ENCODE peak calls at places on chromosomes 1 and 21, in nine cellular contexts. U is activated CD4-positive, alpha-beta memory T cell treated with anti-CD3 and anti-CD28 coated beads, Interleukin-2, amount 10 ng/mL, durations not matched to agents 7 days and 5 days; Q is H54; B is CD4-positive, alpha-beta memory T cell; X is T follicular helper cell; M is C1 segment of cervical spinal cord; W is NCI-H1436; E is HAP-1; R is NCI-H748 treated with DMSO at 0.1 percent for 48 hours. H is an unnamed sample.

GRCh38 chr1:70221241-70222077 is at the start of gene SRSF11:
- DNase-seq in W (peak), M (peak), X (peak), E (peak), U (peak), R (peak), B (peak), Q (peak), H (peak)

GRCh38 chr1:171290611-171291010 is 23.4 kb upstream of the FMO4 start:
- DNase-seq in W (no peak), E (no peak), Q (no peak), U (no peak), X (no peak), M (no peak), R (no peak), B (no peak), H (no peak)

GRCh38 chr1:113946112-113946511 is 17.0 kb downstream of the HIPK1 start:
- DNase-seq in R (no peak), X (no peak), Q (no peak), B (no peak), U (no peak), M (no peak), W (no peak), E (no peak), H (no peak)

GRCh38 chr1:167776151-167776550 is 54.4 kb downstream of the MPZL1 start:
- DNase-seq in Q (no peak), X (no peak), M (no peak), W (no peak), U (no peak), R (no peak), E (no peak), B (no peak), H (no peak)

GRCh38 chr1:240306673-240307072 is 215.0 kb downstream of the FMN2 start:
- DNase-seq in M (no peak), E (no peak), B (no peak), R (no peak), U (no peak), Q (no peak), X (no peak), W (no peak), H (no peak)

GRCh38 chr1:183570451-183570850 is 19.8 kb downstream of the NCF2 start:
- DNase-seq in R (no peak), B (no peak), W (no peak), U (no peak), E (no peak), X (no peak), Q (no peak), M (no peak), H (no peak)

GRCh38 chr1:12745992-12746323 is at the start of gene CFAP107:
- DNase-seq in M (no peak), X (no peak), R (no peak), Q (no peak), W (no peak), U (no peak), B (no peak), E (no peak), H (no peak)

GRCh38 chr21:42841156-42841915 is 38.0 kb downstream of the WDR4 start:
- DNase-seq in Q (no peak), M (no peak), R (no peak), W (no peak), E (no peak), B (no peak), X (no peak), U (no peak), H (no peak)

GRCh38 chr1:18950415-18951026 is 6.0 kb downstream of the IFFO2 start:
- DNase-seq in M (peak), W (no peak), U (peak), Q (no peak), E (peak), B (no peak), X (no peak), R (no peak), H (peak)

GRCh38 chr1:117268926-117269378 is 58.2 kb upstream of the VTCN1 start:
- DNase-seq in W (no peak), M (no peak), U (no peak), E (no peak), Q (no peak), X (no peak), R (no peak), B (no peak), H (no peak)

GRCh38 chr1:248841702-248842395 is 3.8 kb downstream of the ZNF672 start:
- DNase-seq in U (peak), M (no peak), B (peak), W (peak), Q (no peak), E (peak), X (no peak), R (no peak), H (peak)

GRCh38 chr1:39668111-39668510 is 3.8 kb downstream of the NT5C1A start:
- DNase-seq in U (no peak), E (no peak), R (no peak), W (no peak), B (no peak), M (peak), Q (no peak), X (no peak), H (no peak)

GRCh38 chr1:24289937-24290595 is 29.1 kb upstream of the GRHL3 start:
- DNase-seq in E (peak), W (peak), Q (peak), U (no peak), X (no peak), R (no peak), B (no peak), M (peak), H (no peak)

H was measured in immature natural killer cell.